ENCODE peak calls at places on chromosomes 5 and 9, in eight cellular contexts. One of them, this sample, is unnamed.

GRCh38 chr5:14075937-14076336 is 67.2 kb upstream of the TRIO start:
- DNase-seq in fibroblast of lung: no peak
- DNase-seq in nephron progenitor cell: no peak
- DNase-seq in IMR-90: no peak
- DNase-seq in CD4-positive, alpha-beta T cell: no peak
- DNase-seq in astrocyte of the spinal cord: no peak
- DNase-seq in pancreas: no peak
- DNase-seq in H1: no peak
- DNase-seq in this sample: no peak

GRCh38 chr5:141517321-141517720 is 28.4 kb downstream of the PCDHGC5 start:
- DNase-seq in fibroblast of lung: no peak
- DNase-seq in nephron progenitor cell: no peak
- DNase-seq in IMR-90: no peak
- DNase-seq in CD4-positive, alpha-beta T cell: no peak
- DNase-seq in astrocyte of the spinal cord: no peak
- DNase-seq in pancreas: no peak
- DNase-seq in H1: no peak
- DNase-seq in this sample: no peak

GRCh38 chr5:169893586-169893985 is 86.7 kb downstream of the INSYN2B start:
- DNase-seq in fibroblast of lung: peak; percentile 90
- DNase-seq in nephron progenitor cell: no peak
- DNase-seq in IMR-90: no peak
- DNase-seq in CD4-positive, alpha-beta T cell: no peak
- DNase-seq in astrocyte of the spinal cord: no peak
- DNase-seq in pancreas: no peak
- DNase-seq in H1: no peak
- DNase-seq in this sample: no peak

GRCh38 chr9:77793909-77794308 is 145.8 kb upstream of the GNA14 start:
- DNase-seq in fibroblast of lung: peak; percentile 19
- DNase-seq in nephron progenitor cell: no peak
- DNase-seq in IMR-90: peak; percentile 7
- DNase-seq in CD4-positive, alpha-beta T cell: no peak
- DNase-seq in astrocyte of the spinal cord: peak; percentile 15
- DNase-seq in pancreas: no peak
- DNase-seq in H1: no peak
- DNase-seq in this sample: no peak

GRCh38 chr5:56358703-56359428 is 125.7 kb upstream of the ANKRD55 start:
- DNase-seq in fibroblast of lung: peak; percentile 58
- DNase-seq in nephron progenitor cell: peak; percentile 36
- DNase-seq in IMR-90: peak; percentile 12
- DNase-seq in CD4-positive, alpha-beta T cell: no peak
- DNase-seq in astrocyte of the spinal cord: peak; percentile 77
- DNase-seq in pancreas: peak; percentile 72
- DNase-seq in H1: no peak
- DNase-seq in this sample: no peak

GRCh38 chr9:121593066-121593465 is 58.4 kb upstream of the DAB2IP start:
- DNase-seq in fibroblast of lung: no peak
- DNase-seq in nephron progenitor cell: no peak
- DNase-seq in IMR-90: no peak
- DNase-seq in CD4-positive, alpha-beta T cell: no peak
- DNase-seq in astrocyte of the spinal cord: no peak
- DNase-seq in pancreas: no peak
- DNase-seq in H1: no peak
- DNase-seq in this sample: no peak

GRCh38 chr5:1876708-1877433 is 5.9 kb downstream of the IRX4 start:
- DNase-seq in fibroblast of lung: no peak
- DNase-seq in nephron progenitor cell: peak; percentile 50
- DNase-seq in IMR-90: no peak
- DNase-seq in CD4-positive, alpha-beta T cell: no peak
- DNase-seq in astrocyte of the spinal cord: no peak
- DNase-seq in pancreas: no peak
- DNase-seq in H1: no peak
- DNase-seq in this sample: no peak

GRCh38 chr5:56037531-56038010 is 42.8 kb upstream of the IL6ST start:
- DNase-seq in fibroblast of lung: no peak
- DNase-seq in nephron progenitor cell: no peak
- DNase-seq in IMR-90: no peak
- DNase-seq in CD4-positive, alpha-beta T cell: no peak
- DNase-seq in astrocyte of the spinal cord: no peak
- DNase-seq in pancreas: no peak
- DNase-seq in H1: no peak
- DNase-seq in this sample: no peak

DNA sequence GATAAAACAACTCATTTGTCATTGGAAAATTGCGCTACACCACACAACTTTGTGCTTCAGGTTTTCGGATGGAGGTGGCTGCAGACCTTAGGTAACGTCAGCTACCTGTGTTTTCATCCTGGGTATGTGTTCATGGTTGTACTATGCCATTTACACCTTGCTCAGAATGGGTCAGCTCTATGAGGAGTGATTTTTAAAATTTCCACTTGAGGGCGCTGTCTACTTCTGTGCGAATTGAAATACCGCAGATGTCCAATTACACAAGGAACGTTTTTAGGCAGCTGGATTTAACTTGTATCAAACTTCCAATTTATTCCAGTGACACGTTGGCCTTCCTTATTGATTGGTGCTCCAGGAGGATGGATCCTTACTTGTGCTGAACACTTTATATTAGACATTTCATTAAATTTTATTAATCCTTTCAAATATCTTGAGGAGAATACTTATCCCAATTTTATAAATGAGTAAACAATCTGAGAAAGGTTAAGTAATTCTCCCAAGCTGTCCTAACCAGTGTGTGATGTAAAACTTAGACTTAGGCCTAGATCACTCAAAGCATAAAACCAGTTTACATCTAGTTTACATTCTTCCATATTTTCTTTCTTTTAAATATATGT is 23.4 kb downstream of the DMRTA1 start:
- DNase-seq in fibroblast of lung: peak; percentile 12
- DNase-seq in nephron progenitor cell: peak; percentile 44
- DNase-seq in IMR-90: peak; percentile 13
- DNase-seq in CD4-positive, alpha-beta T cell: no peak
- DNase-seq in astrocyte of the spinal cord: peak; percentile 49
- DNase-seq in pancreas: peak; percentile 13
- DNase-seq in H1: peak; percentile 48
- DNase-seq in this sample: no peak
- TF ChIP-seq CTCF in fibroblast of lung: peak; percentile 67
- TF ChIP-seq CTCF in nephron progenitor cell: peak; percentile 84
- TF ChIP-seq CTCF in IMR-90: peak; percentile 63
- TF ChIP-seq CTCF in CD4-positive, alpha-beta T cell: no peak
- TF ChIP-seq CTCF in astrocyte of the spinal cord: peak; percentile 68
- TF ChIP-seq CTCF in pancreas: peak; percentile 47
- TF ChIP-seq CTCF in H1: no peak
- TF ChIP-seq CTCF in this sample: peak; percentile 66

GRCh38 chr5:65103674-65104035 is 334.9 kb downstream of the CWC27 start:
- DNase-seq in fibroblast of lung: no peak
- DNase-seq in nephron progenitor cell: no peak
- DNase-seq in IMR-90: no peak
- DNase-seq in CD4-positive, alpha-beta T cell: no peak
- DNase-seq in astrocyte of the spinal cord: no peak
- DNase-seq in pancreas: no peak
- DNase-seq in H1: no peak
- DNase-seq in this sample: no peak

GRCh38 chr5:65102501-65102825 is 333.7 kb downstream of the CWC27 start:
- DNase-seq in fibroblast of lung: no peak
- DNase-seq in nephron progenitor cell: no peak
- DNase-seq in IMR-90: no peak
- DNase-seq in CD4-positive, alpha-beta T cell: no peak
- DNase-seq in astrocyte of the spinal cord: peak; percentile 26
- DNase-seq in pancreas: no peak
- DNase-seq in H1: no peak
- DNase-seq in this sample: peak; percentile 26

GRCh38 chr5:65104831-65105230 is 336.1 kb downstream of the CWC27 start:
- DNase-seq in fibroblast of lung: no peak
- DNase-seq in nephron progenitor cell: no peak
- DNase-seq in IMR-90: no peak
- DNase-seq in CD4-positive, alpha-beta T cell: no peak
- DNase-seq in astrocyte of the spinal cord: no peak
- DNase-seq in pancreas: no peak
- DNase-seq in H1: no peak
- DNase-seq in this sample: no peak

GRCh38 chr5:65101706-65102105 is 333.0 kb downstream of the CWC27 start:
- DNase-seq in fibroblast of lung: no peak
- DNase-seq in nephron progenitor cell: no peak
- DNase-seq in IMR-90: peak; percentile 70
- DNase-seq in CD4-positive, alpha-beta T cell: no peak
- DNase-seq in astrocyte of the spinal cord: no peak
- DNase-seq in pancreas: no peak
- DNase-seq in H1: no peak
- DNase-seq in this sample: no peak

GRCh38 chr5:65102826-65103673 is 334.3 kb downstream of the CWC27 start:
- DNase-seq in fibroblast of lung: peak; percentile 75
- DNase-seq in nephron progenitor cell: no peak
- DNase-seq in IMR-90: peak; percentile 15
- DNase-seq in CD4-positive, alpha-beta T cell: peak; percentile 52
- DNase-seq in astrocyte of the spinal cord: peak; percentile 74
- DNase-seq in pancreas: peak; percentile 49
- DNase-seq in H1: peak; percentile 75
- DNase-seq in this sample: peak; percentile 80
- TF ChIP-seq CTCF in fibroblast of lung: no peak
- TF ChIP-seq CTCF in nephron progenitor cell: no peak
- TF ChIP-seq CTCF in IMR-90: no peak
- TF ChIP-seq CTCF in CD4-positive, alpha-beta T cell: peak; percentile 17
- TF ChIP-seq CTCF in astrocyte of the spinal cord: peak; percentile 23
- TF ChIP-seq CTCF in pancreas: no peak
- TF ChIP-seq CTCF in H1: no peak
- TF ChIP-seq CTCF in this sample: peak; percentile 32

GRCh38 chr9:110199643-110200042 is 8.3 kb downstream of the C9orf152 start:
- DNase-seq in fibroblast of lung: no peak
- DNase-seq in nephron progenitor cell: no peak
- DNase-seq in IMR-90: no peak
- DNase-seq in CD4-positive, alpha-beta T cell: no peak
- DNase-seq in astrocyte of the spinal cord: no peak
- DNase-seq in pancreas: no peak
- DNase-seq in H1: no peak
- DNase-seq in this sample: no peak

GRCh38 chr9:110202232-110202631 is 5.7 kb downstream of the C9orf152 start:
- DNase-seq in fibroblast of lung: no peak
- DNase-seq in nephron progenitor cell: no peak
- DNase-seq in IMR-90: no peak
- DNase-seq in CD4-positive, alpha-beta T cell: no peak
- DNase-seq in astrocyte of the spinal cord: no peak
- DNase-seq in pancreas: no peak
- DNase-seq in H1: no peak
- DNase-seq in this sample: no peak

GRCh38 chr9:110192531-110193326 is 15.2 kb downstream of the C9orf152 start:
- DNase-seq in fibroblast of lung: peak; percentile 88
- DNase-seq in nephron progenitor cell: no peak
- DNase-seq in IMR-90: peak; percentile 78
- DNase-seq in CD4-positive, alpha-beta T cell: no peak
- DNase-seq in astrocyte of the spinal cord: peak; percentile 73
- DNase-seq in pancreas: no peak
- DNase-seq in H1: no peak
- DNase-seq in this sample: no peak

GRCh38 chr9:110198357-110198756 is 9.6 kb downstream of the C9orf152 start:
- DNase-seq in fibroblast of lung: no peak
- DNase-seq in nephron progenitor cell: no peak
- DNase-seq in IMR-90: no peak
- DNase-seq in CD4-positive, alpha-beta T cell: no peak
- DNase-seq in astrocyte of the spinal cord: no peak
- DNase-seq in pancreas: peak; percentile 78
- DNase-seq in H1: peak; percentile 50
- DNase-seq in this sample: no peak

DNA sequence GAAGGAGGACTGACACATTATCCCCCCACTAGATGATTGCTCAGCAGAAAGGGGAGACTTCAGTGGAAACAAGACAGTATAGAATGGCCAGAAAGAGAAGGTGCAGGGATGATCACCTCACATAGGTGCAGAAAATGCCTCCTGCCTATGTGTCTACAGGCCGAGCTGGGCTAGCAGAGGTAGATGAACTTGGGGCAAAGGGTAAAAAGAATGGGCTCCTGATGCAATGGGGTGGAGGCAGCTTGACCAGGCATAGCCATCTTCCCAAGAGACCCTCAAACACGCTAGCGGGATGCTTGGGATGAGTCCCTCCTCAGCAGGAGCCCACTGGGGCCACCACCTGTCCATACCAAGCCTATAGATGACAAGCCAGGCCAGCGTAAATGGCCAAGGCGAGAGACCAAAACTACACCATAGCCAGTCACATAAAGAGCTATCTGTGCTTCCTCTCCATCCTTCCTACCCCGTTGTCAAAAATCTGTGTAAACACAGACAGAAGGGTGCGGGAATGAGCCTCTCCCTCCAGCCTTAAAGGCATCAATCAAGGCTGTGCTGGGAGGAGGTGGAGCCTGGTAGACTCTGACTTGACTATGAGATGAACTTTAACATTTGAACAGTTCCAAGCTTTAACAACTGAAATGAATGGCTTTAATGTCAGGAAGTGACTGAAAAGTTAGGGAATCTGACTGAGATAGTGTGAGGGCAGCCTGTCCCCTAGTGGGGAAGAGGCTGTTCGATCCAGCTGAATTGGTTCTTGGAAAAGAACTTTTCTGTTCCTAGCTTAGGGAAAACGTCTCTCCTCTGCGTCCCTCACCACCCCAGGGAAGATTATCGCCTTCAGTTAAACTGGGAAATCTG is 10.4 kb downstream of the C9orf152 start:
- DNase-seq in fibroblast of lung: no peak
- DNase-seq in nephron progenitor cell: no peak
- DNase-seq in IMR-90: no peak
- DNase-seq in CD4-positive, alpha-beta T cell: no peak
- DNase-seq in astrocyte of the spinal cord: no peak
- DNase-seq in pancreas: no peak
- DNase-seq in H1: no peak
- DNase-seq in this sample: no peak
- TF ChIP-seq CTCF in fibroblast of lung: peak; percentile 30
- TF ChIP-seq CTCF in nephron progenitor cell: no peak
- TF ChIP-seq CTCF in IMR-90: peak; percentile 45
- TF ChIP-seq CTCF in CD4-positive, alpha-beta T cell: no peak
- TF ChIP-seq CTCF in astrocyte of the spinal cord: peak; percentile 39
- TF ChIP-seq CTCF in pancreas: no peak
- TF ChIP-seq CTCF in H1: no peak
- TF ChIP-seq CTCF in this sample: no peak

GRCh38 chr5:76766746-76767145 is 50.8 kb downstream of the F2R start:
- DNase-seq in fibroblast of lung: peak; percentile 63
- DNase-seq in nephron progenitor cell: no peak
- DNase-seq in IMR-90: peak; percentile 73
- DNase-seq in CD4-positive, alpha-beta T cell: no peak
- DNase-seq in astrocyte of the spinal cord: peak; percentile 59
- DNase-seq in pancreas: no peak
- DNase-seq in H1: no peak
- DNase-seq in this sample: no peak

GRCh38 chr5:76775921-76776320 is 42.9 kb upstream of the F2RL1 start:
- DNase-seq in fibroblast of lung: no peak
- DNase-seq in nephron progenitor cell: no peak
- DNase-seq in IMR-90: no peak
- DNase-seq in CD4-positive, alpha-beta T cell: no peak
- DNase-seq in astrocyte of the spinal cord: no peak
- DNase-seq in pancreas: no peak
- DNase-seq in H1: no peak
- DNase-seq in this sample: no peak

DNA sequence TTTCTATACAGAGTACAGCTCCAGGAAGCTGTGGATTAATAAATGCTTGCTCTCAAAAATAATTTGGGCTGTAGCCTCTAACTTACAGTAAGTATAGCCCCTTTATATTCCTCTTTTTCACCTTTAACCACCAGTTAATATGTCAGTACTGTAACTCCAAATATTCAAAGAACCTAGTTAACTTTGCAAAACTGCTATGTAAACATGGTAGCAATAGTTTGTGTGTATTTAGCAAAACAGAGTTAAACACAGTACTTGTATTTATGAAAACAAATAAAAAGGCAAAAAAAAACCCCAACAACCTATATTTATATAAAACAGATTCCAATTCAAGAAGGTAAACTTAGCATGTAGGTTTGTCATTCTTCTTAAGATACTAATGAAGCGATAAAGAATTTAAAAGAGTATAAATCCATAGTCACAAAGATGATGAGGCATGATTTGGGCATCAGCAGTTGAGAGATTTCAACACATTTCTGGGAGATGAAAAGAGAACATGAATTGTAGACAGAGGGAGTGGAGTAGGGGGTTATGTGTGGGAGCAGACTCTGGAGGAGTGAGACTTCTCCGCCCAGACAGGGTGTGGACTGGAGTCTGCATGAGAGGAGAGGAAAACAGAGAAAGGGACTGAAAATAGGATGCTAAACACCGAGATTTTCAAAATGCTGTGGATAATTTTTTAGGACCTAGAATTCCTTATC is 47.0 kb upstream of the F2RL1 start:
- DNase-seq in fibroblast of lung: peak; percentile 61
- DNase-seq in nephron progenitor cell: no peak
- DNase-seq in IMR-90: peak; percentile 51
- DNase-seq in CD4-positive, alpha-beta T cell: no peak
- DNase-seq in astrocyte of the spinal cord: no peak
- DNase-seq in pancreas: no peak
- DNase-seq in H1: no peak
- DNase-seq in this sample: no peak
- TF ChIP-seq CTCF in fibroblast of lung: no peak
- TF ChIP-seq CTCF in nephron progenitor cell: no peak
- TF ChIP-seq CTCF in IMR-90: no peak
- TF ChIP-seq CTCF in CD4-positive, alpha-beta T cell: no peak
- TF ChIP-seq CTCF in astrocyte of the spinal cord: no peak
- TF ChIP-seq CTCF in pancreas: no peak
- TF ChIP-seq CTCF in H1: no peak
- TF ChIP-seq CTCF in this sample: no peak